ENCODE peak calls at places on chromosomes 1 and 21, in four cellular contexts. One of them, this sample, is unnamed.

GRCh38 chr1:177569476-177569875 is 398.7 kb downstream of the BRINP2 start:
- DNase-seq in IMR-90: peak
- DNase-seq in H9: no peak
- DNase-seq in H1: no peak
- DNase-seq in this sample: no peak

GRCh38 chr21:45543710-45544448 is 1.6 kb upstream of the SLC19A1 start:
- DNase-seq in IMR-90: no peak
- DNase-seq in H9: peak
- DNase-seq in H1: no peak
- DNase-seq in this sample: no peak

GRCh38 chr1:232630047-232630893 is at the start of gene SIPA1L2:
- DNase-seq in IMR-90: peak
- DNase-seq in H9: peak
- DNase-seq in H1: peak
- DNase-seq in this sample: peak

GRCh38 chr1:30522031-30523004 is 201.1 kb downstream of the MATN1 start:
- DNase-seq in IMR-90: peak
- DNase-seq in H9: no peak
- DNase-seq in H1: no peak
- DNase-seq in this sample: no peak

GRCh38 chr1:173161510-173162221 is 45.5 kb downstream of the TNFSF4 start:
- DNase-seq in IMR-90: peak
- DNase-seq in H9: no peak
- DNase-seq in H1: no peak
- DNase-seq in this sample: no peak

GRCh38 chr1:18643154-18644012 is 12.7 kb downstream of the PAX7 start:
- DNase-seq in IMR-90: no peak
- DNase-seq in H9: peak
- DNase-seq in H1: no peak
- DNase-seq in this sample: peak

GRCh38 chr1:81706650-81707435 is 93.9 kb upstream of the ADGRL2 start:
- DNase-seq in IMR-90: peak
- DNase-seq in H9: no peak
- DNase-seq in H1: no peak
- DNase-seq in this sample: no peak

GRCh38 chr1:165408518-165408917 is 36.4 kb downstream of the RXRG start:
- DNase-seq in IMR-90: peak
- DNase-seq in H9: peak
- DNase-seq in H1: no peak
- DNase-seq in this sample: peak

GRCh38 chr1:197468581-197469175 is 200.6 kb downstream of the CRB1 start:
- DNase-seq in IMR-90: no peak
- DNase-seq in H9: no peak
- DNase-seq in H1: no peak
- DNase-seq in this sample: no peak

GRCh38 chr1:84573967-84574842 is at the start of gene CTBS:
- DNase-seq in IMR-90: peak
- DNase-seq in H9: peak
- DNase-seq in H1: peak
- DNase-seq in this sample: peak

GRCh38 chr1:107669996-107670395 is 295.0 kb downstream of the VAV3 start:
- DNase-seq in IMR-90: peak
- DNase-seq in H9: no peak
- DNase-seq in H1: no peak
- DNase-seq in this sample: no peak

GRCh38 chr1:62311473-62311943 is 7.7 kb downstream of the KANK4 start:
- DNase-seq in IMR-90: no peak
- DNase-seq in H9: no peak
- DNase-seq in H1: no peak
- DNase-seq in this sample: peak

DNA sequence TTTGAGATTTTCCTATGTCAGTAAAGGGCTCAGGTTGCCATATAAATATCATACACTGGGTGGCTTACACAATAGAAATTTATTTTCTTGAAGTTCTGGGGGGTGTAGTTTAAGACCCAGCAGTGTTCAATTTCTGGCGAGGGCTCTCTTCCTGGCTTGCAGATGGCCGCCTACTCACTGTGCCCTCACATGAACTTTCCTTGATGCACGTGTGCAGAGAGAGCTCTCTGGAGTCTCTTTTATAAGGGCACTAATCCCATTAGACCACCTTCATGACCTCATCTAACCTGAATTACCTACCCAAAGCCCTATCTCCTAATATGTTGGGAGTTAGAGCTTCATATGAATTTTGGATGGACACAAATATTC is 21.1 kb downstream of the TMEM51 start:
- DNase-seq in IMR-90: no peak
- DNase-seq in H9: no peak
- DNase-seq in H1: no peak
- DNase-seq in this sample: no peak
- H3K56ac ChIP-seq in IMR-90: no peak
- H3K56ac ChIP-seq in H9: no peak
- H3K56ac ChIP-seq in H1: no peak
- H3K56ac ChIP-seq in this sample: no peak

DNA sequence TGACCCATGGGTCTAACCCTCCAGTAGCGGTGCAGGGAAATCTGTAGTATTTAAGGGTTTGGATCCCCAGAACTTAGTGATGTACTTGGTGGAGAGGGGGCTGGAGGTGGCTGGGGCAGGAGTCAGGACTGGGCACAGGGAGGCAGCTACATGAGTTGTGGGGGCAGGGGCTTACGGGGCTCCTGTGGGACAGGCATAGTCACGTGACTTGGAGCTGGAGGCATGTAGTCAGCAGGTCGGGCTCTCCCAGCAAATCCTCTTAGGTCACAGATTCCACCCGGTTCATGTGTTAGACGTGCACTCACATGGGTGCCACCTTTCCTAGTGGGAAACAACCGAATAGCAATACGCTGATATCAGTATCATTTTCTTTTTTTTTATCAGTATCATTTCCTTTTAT is 112.1 kb downstream of the PCP4 start:
- DNase-seq in IMR-90: no peak
- DNase-seq in H9: no peak
- DNase-seq in H1: no peak
- DNase-seq in this sample: no peak
- H2BK120ac ChIP-seq in IMR-90: no peak
- H2BK120ac ChIP-seq in H9: no peak
- H2BK120ac ChIP-seq in H1: no peak
- H2BK120ac ChIP-seq in this sample: no peak

GRCh38 chr1:156909671-156910070 is 10.8 kb upstream of the LRRC71 start:
- DNase-seq in IMR-90: no peak
- DNase-seq in H9: no peak
- DNase-seq in H1: no peak
- DNase-seq in this sample: no peak
- H3K56ac ChIP-seq in IMR-90: no peak
- H3K56ac ChIP-seq in H9: no peak
- H3K56ac ChIP-seq in H1: no peak
- H3K56ac ChIP-seq in this sample: no peak

GRCh38 chr1:15215116-15215515 is 31.9 kb upstream of the FHAD1 start:
- DNase-seq in IMR-90: no peak
- DNase-seq in H9: no peak
- DNase-seq in H1: no peak
- DNase-seq in this sample: no peak
- H2BK120ac ChIP-seq in IMR-90: peak
- H2BK120ac ChIP-seq in H9: no peak
- H2BK120ac ChIP-seq in H1: no peak
- H2BK120ac ChIP-seq in this sample: no peak

DNA sequence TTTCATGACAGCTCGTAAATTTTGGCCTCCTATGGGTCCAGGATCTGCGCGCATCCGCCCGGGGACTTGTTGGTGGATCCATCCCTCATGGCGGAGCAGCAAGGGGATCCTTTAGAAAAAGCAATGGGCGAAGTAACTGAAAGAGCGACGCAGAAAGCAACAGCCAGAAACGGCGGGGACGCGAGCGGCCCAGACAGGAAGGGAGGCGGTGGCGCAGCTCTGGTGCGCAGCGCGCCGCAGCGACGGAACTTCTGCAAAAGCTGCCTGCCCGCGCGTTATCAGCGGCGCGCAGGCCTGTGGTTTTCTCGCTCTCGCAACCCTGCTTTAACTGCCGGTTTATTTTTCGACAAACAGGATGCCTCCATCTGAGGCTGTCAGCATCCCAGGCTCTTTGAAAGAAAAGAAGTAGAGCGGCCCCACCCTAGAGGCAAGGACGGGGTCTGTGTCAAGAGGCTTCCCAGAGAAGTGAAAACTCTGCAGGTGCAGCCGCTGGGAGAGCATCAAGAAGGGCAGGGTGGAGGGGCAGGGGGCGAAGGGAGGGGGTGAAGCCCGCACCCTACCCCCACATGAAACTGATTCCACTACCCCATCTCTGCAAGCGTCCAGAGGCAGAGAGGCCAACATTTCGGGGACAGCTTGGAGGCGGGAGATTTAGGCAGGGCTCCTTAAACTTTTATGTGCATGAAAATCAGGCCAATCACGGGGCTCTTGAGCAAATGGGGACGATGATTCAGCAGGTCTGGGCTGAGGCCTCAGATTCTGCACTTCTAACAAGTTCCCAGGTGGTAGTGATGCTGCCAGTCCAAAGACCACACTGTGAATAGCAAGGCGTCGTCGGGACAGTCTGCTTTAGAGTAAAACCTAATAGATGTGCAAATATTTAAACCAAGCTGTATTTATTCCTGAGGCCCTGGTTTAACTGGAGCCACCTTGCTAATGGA is 22.2 kb downstream of the RUNX1 start:
- DNase-seq in IMR-90: peak
- DNase-seq in H9: peak
- DNase-seq in H1: no peak
- DNase-seq in this sample: peak
- H3K56ac ChIP-seq in IMR-90: no peak
- H3K56ac ChIP-seq in H9: no peak
- H3K56ac ChIP-seq in H1: no peak
- H3K56ac ChIP-seq in this sample: no peak

GRCh38 chr1:239647964-239648632 is 261.7 kb downstream of the CHRM3 start:
- DNase-seq in IMR-90: no peak
- DNase-seq in H9: no peak
- DNase-seq in H1: no peak
- DNase-seq in this sample: no peak
- H2BK120ac ChIP-seq in IMR-90: no peak
- H2BK120ac ChIP-seq in H9: no peak
- H2BK120ac ChIP-seq in H1: no peak
- H2BK120ac ChIP-seq in this sample: no peak

DNA sequence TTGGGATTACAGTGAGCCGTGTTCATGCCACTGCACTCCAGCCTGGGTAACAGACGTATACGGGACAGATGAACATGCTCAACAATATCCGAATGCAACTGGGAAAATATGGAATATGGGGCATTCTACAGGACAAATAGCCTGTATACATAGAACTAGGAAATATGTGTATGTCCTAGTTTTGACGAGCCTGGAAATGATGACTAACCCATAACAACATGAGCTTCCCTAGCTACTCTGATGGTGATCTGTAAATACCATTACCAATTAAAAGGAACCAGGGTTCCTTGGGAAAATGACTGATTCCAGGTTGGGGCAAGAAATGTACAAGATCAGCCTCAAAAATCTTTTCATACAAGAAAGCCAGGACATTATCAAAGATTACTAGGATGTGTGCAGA is 42.8 kb upstream of the ARTN start:
- DNase-seq in IMR-90: peak
- DNase-seq in H9: no peak
- DNase-seq in H1: no peak
- DNase-seq in this sample: no peak
- H3K56ac ChIP-seq in IMR-90: no peak
- H3K56ac ChIP-seq in H9: no peak
- H3K56ac ChIP-seq in H1: no peak
- H3K56ac ChIP-seq in this sample: no peak

DNA sequence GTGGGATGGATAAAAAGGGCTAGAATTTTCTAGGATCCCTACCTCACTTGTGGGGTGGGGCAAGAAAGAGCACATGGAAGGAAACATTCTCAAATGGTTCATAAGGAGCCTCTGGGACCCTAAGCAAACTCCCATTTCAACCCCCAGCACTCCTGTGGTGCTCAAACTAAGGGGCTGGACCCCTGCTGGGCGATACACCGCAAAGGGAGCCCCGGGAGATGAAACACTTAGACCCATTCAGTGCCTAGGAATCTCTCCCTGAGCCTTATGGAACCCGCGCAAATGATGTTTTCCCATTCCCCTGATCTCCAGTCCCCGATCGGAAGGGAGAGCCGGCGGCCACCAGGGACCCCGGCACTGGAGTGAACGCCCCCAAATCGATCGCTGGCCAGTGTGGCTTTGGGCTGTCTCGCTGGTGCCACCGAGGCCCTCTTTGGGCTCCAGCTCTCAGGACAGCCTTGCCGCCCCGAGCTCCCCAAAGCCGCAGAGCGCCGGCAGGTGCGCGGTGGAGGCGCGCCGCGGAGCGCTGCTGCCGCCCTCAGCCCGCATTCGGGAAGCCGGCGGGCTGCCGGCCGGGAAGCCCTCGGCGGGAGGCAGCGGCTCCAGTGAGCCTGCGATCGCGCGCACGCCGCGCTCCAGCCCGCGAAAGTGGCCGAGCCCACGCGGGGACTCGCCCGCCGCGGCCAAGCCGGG is 1.2 kb downstream of the PLXNA2 start:
- DNase-seq in IMR-90: no peak
- DNase-seq in H9: no peak
- DNase-seq in H1: no peak
- DNase-seq in this sample: no peak
- H2BK120ac ChIP-seq in IMR-90: no peak
- H2BK120ac ChIP-seq in H9: no peak
- H2BK120ac ChIP-seq in H1: no peak
- H2BK120ac ChIP-seq in this sample: no peak

GRCh38 chr21:42038826-42039425 is 28.8 kb upstream of the ZBTB21 start:
- DNase-seq in IMR-90: peak
- DNase-seq in H9: no peak
- DNase-seq in H1: no peak
- DNase-seq in this sample: no peak

GRCh38 chr21:42040411-42041180 is 30.4 kb upstream of the ZBTB21 start:
- DNase-seq in IMR-90: peak
- DNase-seq in H9: no peak
- DNase-seq in H1: no peak
- DNase-seq in this sample: peak

GRCh38 chr21:42041246-42041645 is 29.9 kb upstream of the UMODL1 start:
- DNase-seq in IMR-90: no peak
- DNase-seq in H9: no peak
- DNase-seq in H1: no peak
- DNase-seq in this sample: no peak

GRCh38 chr21:42039470-42039901 is 29.3 kb upstream of the ZBTB21 start:
- DNase-seq in IMR-90: peak
- DNase-seq in H9: no peak
- DNase-seq in H1: no peak
- DNase-seq in this sample: no peak

GRCh38 chr21:42039911-42040351 is 29.8 kb upstream of the ZBTB21 start:
- DNase-seq in IMR-90: peak
- DNase-seq in H9: no peak
- DNase-seq in H1: no peak
- DNase-seq in this sample: no peak
- H3K56ac ChIP-seq in IMR-90: peak
- H3K56ac ChIP-seq in H9: no peak
- H3K56ac ChIP-seq in H1: no peak
- H3K56ac ChIP-seq in this sample: no peak

This sample was measured in mesendoderm.